ENCODE peak calls at places on chromosome 14, in seven cellular contexts. H, O, P, I, Q, T and S are unnamed samples.

GRCh38 chr14:101518611-101519048 is 42.7 kb upstream of the DIO3 start:
- DNase-seq in H (no peak), O (no peak), P (no peak), I (no peak), Q (no peak), T (no peak), S (no peak)

GRCh38 chr14:31414190-31414833 is 6.0 kb downstream of the HEATR5A start:
- DNase-seq in H (peak), O (no peak), P (no peak), I (no peak), Q (no peak), T (no peak), S (no peak)

GRCh38 chr14:33569844-33570716 is 380.8 kb downstream of the EGLN3 start:
- DNase-seq in H (no peak), O (no peak), P (no peak), I (no peak), Q (no peak), T (no peak), S (no peak)

GRCh38 chr14:60183724-60184596 is 18.8 kb upstream of the DHRS7 start:
- DNase-seq in H (peak), O (peak), P (peak), I (no peak), Q (no peak), T (no peak), S (peak)

GRCh38 chr14:64549805-64550538 is at the start of gene PPP1R36:
- DNase-seq in H (no peak), O (peak), P (no peak), I (no peak), Q (peak), T (no peak), S (peak)

GRCh38 chr14:68785817-68786490 is 6.9 kb downstream of the ZFP36L1 start:
- DNase-seq in H (no peak), O (peak), P (no peak), I (no peak), Q (no peak), T (peak), S (no peak)

GRCh38 chr14:104078031-104078455 is 7.5 kb upstream of the ASPG start:
- DNase-seq in H (peak), O (peak), P (peak), I (peak), Q (peak), T (peak), S (peak)

GRCh38 chr14:104093366-104094055 is 8.0 kb downstream of the ASPG start:
- DNase-seq in H (no peak), O (no peak), P (no peak), I (no peak), Q (peak), T (peak), S (no peak)

GRCh38 chr14:45868863-45869262 is 615.9 kb upstream of the MIS18BP1 start:
- DNase-seq in H (no peak), O (no peak), P (no peak), I (no peak), Q (no peak), T (no peak), S (no peak)

GRCh38 chr14:55514819-55515470 is 65.1 kb upstream of the KTN1 start:
- DNase-seq in H (no peak), O (no peak), P (peak), I (peak), Q (no peak), T (no peak), S (no peak)

GRCh38 chr14:60188115-60188514 is 22.9 kb upstream of the DHRS7 start:
- DNase-seq in H (no peak), O (no peak), P (no peak), I (no peak), Q (no peak), T (no peak), S (no peak)

GRCh38 chr14:70416322-70416716 is 571 bp downstream of the SYNJ2BP start:
- DNase-seq in H (no peak), O (peak), P (no peak), I (no peak), Q (peak), T (no peak), S (no peak)

GRCh38 chr14:91968280-91968679 is 20.8 kb upstream of the FBLN5 start:
- DNase-seq in H (no peak), O (no peak), P (no peak), I (no peak), Q (no peak), T (no peak), S (no peak)

GRCh38 chr14:99562848-99563748 is 40.9 kb downstream of the CCDC85C start:
- DNase-seq in H (peak), O (peak), P (no peak), I (no peak), Q (peak), T (peak), S (no peak)

GRCh38 chr14:83463500-83464098 is 1929.9 kb upstream of the SEL1L start:
- DNase-seq in H (peak), O (peak), P (no peak), I (no peak), Q (peak), T (peak), S (peak)

GRCh38 chr14:36666416-36667206 is 5.0 kb downstream of the PAX9 start:
- DNase-seq in H (no peak), O (peak), P (no peak), I (no peak), Q (no peak), T (no peak), S (no peak)

GRCh38 chr14:23321572-23322547 is 603 bp downstream of the PABPN1 start:
- DNase-seq in H (peak), O (peak), P (no peak), I (no peak), Q (peak), T (peak), S (peak)

GRCh38 chr14:70641548-70642312 is at the start of gene TTC9:
- DNase-seq in H (no peak), O (peak), P (no peak), I (no peak), Q (peak), T (peak), S (no peak)

GRCh38 chr14:73477618-73478266 is 13.0 kb upstream of the RIOX1 start:
- DNase-seq in H (no peak), O (no peak), P (no peak), I (no peak), Q (no peak), T (no peak), S (peak)

GRCh38 chr14:65791551-65791981 is 379.0 kb downstream of the FUT8 start:
- DNase-seq in H (no peak), O (no peak), P (no peak), I (no peak), Q (peak), T (peak), S (no peak)

GRCh38 chr14:45810152-45810872 is 557.3 kb upstream of the MIS18BP1 start:
- DNase-seq in H (no peak), O (peak), P (no peak), I (no peak), Q (no peak), T (no peak), S (no peak)

GRCh38 chr14:36901846-36902245 is 240.2 kb downstream of the PAX9 start:
- DNase-seq in H (no peak), O (no peak), P (no peak), I (no peak), Q (no peak), T (no peak), S (no peak)

GRCh38 chr14:63770187-63770807 is 42.4 kb upstream of the SGPP1 start:
- DNase-seq in H (peak), O (peak), P (peak), I (no peak), Q (peak), T (no peak), S (no peak)

GRCh38 chr14:32567543-32568384 is 238.7 kb downstream of the AKAP6 start:
- DNase-seq in H (no peak), O (no peak), P (no peak), I (no peak), Q (no peak), T (no peak), S (no peak)

GRCh38 chr14:98957211-98958047 is 314.6 kb downstream of the BCL11B start:
- DNase-seq in H (no peak), O (no peak), P (no peak), I (no peak), Q (no peak), T (no peak), S (peak)

GRCh38 chr14:35362911-35363374 is 41.6 kb downstream of the NFKBIA start:
- DNase-seq in H (no peak), O (no peak), P (no peak), I (no peak), Q (no peak), T (no peak), S (no peak)

GRCh38 chr14:38210168-38210567 is 2.5 kb downstream of the SSTR1 start:
- DNase-seq in H (no peak), O (peak), P (no peak), I (no peak), Q (no peak), T (no peak), S (no peak)

GRCh38 chr14:71089974-71090373 is 182.7 kb downstream of the PCNX1 start:
- DNase-seq in H (no peak), O (no peak), P (no peak), I (no peak), Q (no peak), T (no peak), S (no peak)

GRCh38 chr14:104138098-104138890 is at the start of gene KIF26A:
- DNase-seq in H (no peak), O (peak), P (peak), I (no peak), Q (peak), T (no peak), S (no peak)

GRCh38 chr14:32078794-32079663 is 1.9 kb downstream of the ARHGAP5 start:
- DNase-seq in H (peak), O (no peak), P (peak), I (no peak), Q (no peak), T (no peak), S (no peak)

GRCh38 chr14:99508896-99509629 is 27.9 kb downstream of the CCNK start:
- DNase-seq in H (no peak), O (peak), P (no peak), I (no peak), Q (no peak), T (no peak), S (no peak)

GRCh38 chr14:102421366-102422057 is 58.8 kb downstream of the TECPR2 start:
- DNase-seq in H (no peak), O (no peak), P (no peak), I (no peak), Q (no peak), T (no peak), S (no peak)

DNA sequence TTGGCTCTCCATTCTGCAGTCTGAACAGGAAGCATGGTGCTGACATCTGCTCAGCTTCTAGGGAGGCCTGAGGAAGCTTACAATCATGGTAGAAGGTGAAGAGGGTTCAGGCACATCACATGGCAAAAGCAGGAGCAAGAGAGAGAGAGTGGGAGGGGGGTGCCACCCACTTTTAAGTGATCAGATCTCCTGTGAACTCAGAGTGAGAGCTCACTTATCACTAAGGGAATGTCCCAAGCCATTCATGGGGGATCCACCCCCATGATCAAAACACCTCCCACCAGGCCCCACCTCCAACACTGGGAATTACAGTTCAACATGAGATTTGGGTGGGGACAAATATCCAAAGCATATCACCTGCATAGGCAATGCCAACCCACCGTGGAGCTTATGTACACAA is 9.8 kb upstream of the GNG2 start:
- DNase-seq in H (no peak), O (no peak), P (no peak), I (no peak), Q (no peak), T (no peak), S (no peak)
- TF ChIP-seq REST in H (no peak), O (no peak), P (no peak), I (no peak), Q (no peak), T (no peak), S (no peak)

DNA sequence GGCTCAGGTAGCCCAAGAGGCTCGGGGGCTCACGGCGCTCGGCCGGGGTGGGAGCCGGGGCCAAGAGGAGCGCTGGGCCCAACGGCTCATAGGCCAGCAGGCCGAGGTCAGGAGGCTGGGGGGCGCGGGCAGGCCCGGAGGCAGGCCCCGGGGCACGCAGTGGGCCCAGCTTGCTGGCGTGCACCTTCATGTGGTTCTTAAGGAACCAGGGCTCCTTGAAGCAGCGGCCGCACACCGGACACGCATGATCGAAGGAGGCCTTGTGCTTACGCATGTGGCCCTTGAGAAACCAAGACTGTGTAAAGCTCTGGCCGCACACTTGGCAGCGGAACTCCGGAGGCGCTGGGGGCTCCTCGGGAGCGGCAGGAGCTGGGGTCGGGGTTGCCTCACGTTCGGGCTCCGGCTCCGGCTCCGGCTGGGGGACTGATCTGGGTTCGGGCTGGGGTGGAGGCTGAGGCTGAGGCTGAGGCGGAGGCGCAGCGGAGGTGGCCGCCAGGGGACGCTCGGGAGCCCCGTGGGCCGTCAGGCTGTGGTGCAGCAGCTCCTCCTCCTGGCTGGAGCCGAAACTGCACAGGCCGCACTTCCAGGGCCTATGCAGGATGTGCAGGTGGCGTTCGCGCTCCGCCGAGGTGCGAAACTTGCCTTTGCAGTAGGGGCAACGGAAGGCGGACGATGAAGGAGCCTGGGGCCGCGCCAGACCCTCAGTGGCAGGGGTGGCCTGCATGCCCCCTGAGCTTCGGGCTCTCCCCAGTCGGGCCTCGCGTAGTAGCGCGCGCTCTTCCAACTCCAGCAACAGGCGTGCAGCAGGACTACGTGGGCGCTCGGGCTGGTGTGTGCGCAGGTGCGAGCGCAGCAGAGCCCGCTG is 6.1 kb downstream of the ZNF219 start:
- DNase-seq in H (peak), O (peak), P (peak), I (peak), Q (peak), T (peak), S (peak)
- TF ChIP-seq POLR2AphosphoS5 in H (peak), O (peak), P (peak), I (peak), Q (peak), T (no peak), S (peak)

GRCh38 chr14:89296281-89296745 is 120.7 kb downstream of the FOXN3 start:
- DNase-seq in H (no peak), O (peak), P (no peak), I (no peak), Q (no peak), T (no peak), S (no peak)

GRCh38 chr14:89294060-89294459 is 123.0 kb downstream of the FOXN3 start:
- DNase-seq in H (no peak), O (no peak), P (no peak), I (no peak), Q (no peak), T (no peak), S (no peak)

GRCh38 chr14:89294872-89295271 is 122.2 kb downstream of the FOXN3 start:
- DNase-seq in H (no peak), O (no peak), P (no peak), I (no peak), Q (no peak), T (no peak), S (no peak)

GRCh38 chr14:89299587-89299986 is 117.4 kb downstream of the FOXN3 start:
- DNase-seq in H (no peak), O (no peak), P (no peak), I (no peak), Q (no peak), T (no peak), S (no peak)

DNA sequence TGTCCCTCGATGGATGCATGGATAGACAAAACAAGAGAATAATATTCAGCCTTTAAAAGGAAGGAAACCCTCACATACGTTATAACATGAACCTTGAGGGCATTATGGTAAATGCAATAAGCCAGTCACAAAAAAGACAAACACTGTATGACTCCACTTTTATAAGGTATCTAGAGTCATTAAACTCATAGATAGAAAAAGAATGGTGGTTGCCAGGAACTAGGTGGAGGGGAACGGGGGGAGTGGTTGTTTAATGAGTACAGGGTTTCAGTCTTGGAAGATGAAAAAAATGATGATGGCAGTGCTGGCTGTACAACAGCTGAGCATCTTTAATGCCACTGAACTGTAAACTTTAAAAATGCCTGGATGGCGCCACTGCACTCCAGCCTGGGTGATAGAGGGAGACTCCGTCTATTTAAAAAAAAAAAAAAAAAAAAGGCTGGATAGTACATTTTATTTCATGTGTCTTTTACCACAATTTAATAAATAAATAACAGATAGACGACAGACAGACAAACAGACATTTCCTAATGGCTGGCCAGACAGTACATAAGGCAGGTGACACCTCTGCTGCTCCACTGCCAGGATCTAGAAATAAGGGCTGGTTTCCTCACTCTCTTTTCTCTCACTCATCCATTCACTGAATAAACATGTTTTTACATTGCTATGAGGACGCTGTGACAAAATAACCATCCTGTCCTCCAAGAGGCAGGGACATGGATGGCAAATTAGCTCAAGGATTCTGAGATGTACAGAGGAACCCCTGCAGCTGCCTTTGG is 118.8 kb downstream of the FOXN3 start:
- DNase-seq in H (no peak), O (no peak), P (no peak), I (no peak), Q (no peak), T (no peak), S (no peak)
- TF ChIP-seq REST in H (no peak), O (no peak), P (no peak), I (no peak), Q (no peak), T (no peak), S (no peak)

DNA sequence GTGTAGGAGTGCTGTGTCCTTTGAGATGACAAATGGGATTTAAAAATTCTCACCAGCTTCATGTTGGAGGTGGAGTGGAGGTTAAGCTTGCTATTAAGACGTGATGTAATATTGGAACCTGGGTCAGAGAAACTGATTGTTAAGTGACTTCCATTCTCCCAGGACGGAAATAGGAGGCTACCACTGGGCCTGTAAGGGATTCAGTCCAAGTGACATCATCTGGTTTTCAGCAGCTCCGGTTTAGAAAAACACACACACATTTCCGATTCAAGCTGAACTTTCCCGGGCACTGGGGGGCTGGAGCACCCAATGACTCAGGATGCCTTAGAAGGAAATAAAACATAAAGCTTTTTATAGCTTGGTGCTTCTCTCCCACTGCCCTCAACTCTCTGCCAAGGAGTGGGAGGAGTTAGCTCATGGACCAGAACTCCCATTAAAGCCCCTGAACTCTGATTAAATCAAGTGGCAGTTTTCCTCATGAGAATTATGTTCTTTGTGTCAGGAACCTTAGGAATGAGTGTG is 12.4 kb downstream of the CALM1 start:
- DNase-seq in H (no peak), O (no peak), P (no peak), I (no peak), Q (no peak), T (no peak), S (no peak)
- TF ChIP-seq POLR2AphosphoS5 in H (no peak), O (no peak), P (no peak), I (no peak), Q (peak), T (no peak), S (no peak)

GRCh38 chr14:96091941-96092411 is 52.8 kb downstream of the C14orf132 start:
- DNase-seq in H (no peak), O (no peak), P (no peak), I (no peak), Q (no peak), T (no peak), S (no peak)
- TF ChIP-seq REST in H (no peak), O (no peak), P (no peak), I (no peak), Q (no peak), T (no peak), S (no peak)

GRCh38 chr14:77593501-77593911 is 22.9 kb downstream of the SPTLC2 start:
- DNase-seq in H (no peak), O (no peak), P (no peak), I (no peak), Q (no peak), T (no peak), S (no peak)

GRCh38 chr14:77589099-77589498 is 27.3 kb downstream of the SPTLC2 start:
- DNase-seq in H (no peak), O (no peak), P (no peak), I (no peak), Q (no peak), T (no peak), S (no peak)

GRCh38 chr14:77590845-77591506 is 25.5 kb downstream of the SPTLC2 start:
- DNase-seq in H (no peak), O (no peak), P (no peak), I (no peak), Q (no peak), T (no peak), S (peak)
- TF ChIP-seq POLR2AphosphoS5 in H (no peak), O (no peak), P (no peak), I (no peak), Q (no peak), T (no peak), S (no peak)

GRCh38 chr14:61227893-61228591 is 53.1 kb downstream of the TMEM30B start:
- DNase-seq in H (no peak), O (no peak), P (no peak), I (no peak), Q (no peak), T (no peak), S (no peak)
- TF ChIP-seq REST in H (no peak), O (no peak), P (no peak), I (no peak), Q (no peak), T (no peak), S (no peak)